ENCODE peak calls at places on chromosomes 13 and 19, in five cellular contexts. One of them, this sample, is unnamed.

GRCh38 chr19:8361921-8362793 is 1.8 kb upstream of the ANGPTL4 start:
- DNase-seq in mucosa of descending colon: peak; percentile 91
- DNase-seq in foreskin keratinocyte: peak; percentile 98
- DNase-seq in body of pancreas: peak; percentile 100
- DNase-seq in lung: peak; percentile 95
- DNase-seq in this sample: peak; percentile 97

GRCh38 chr19:1445185-1445931 is 4.6 kb upstream of the APC2 start:
- DNase-seq in mucosa of descending colon: peak; percentile 82
- DNase-seq in lung: peak; percentile 65
- DNase-seq in foreskin keratinocyte: peak; percentile 31
- DNase-seq in body of pancreas: peak; percentile 65
- DNase-seq in this sample: peak; percentile 91

GRCh38 chr13:73958657-73959397 is 175.4 kb downstream of the KLF12 start:
- DNase-seq in lung: no peak
- DNase-seq in foreskin keratinocyte: peak; percentile 92
- DNase-seq in body of pancreas: no peak
- DNase-seq in mucosa of descending colon: no peak
- DNase-seq in this sample: no peak

GRCh38 chr13:55567721-55568625 is 1572.7 kb upstream of the PRR20A start:
- DNase-seq in lung: no peak
- DNase-seq in foreskin keratinocyte: no peak
- DNase-seq in body of pancreas: no peak
- DNase-seq in mucosa of descending colon: no peak
- DNase-seq in this sample: no peak

GRCh38 chr19:42466521-42467436 is 24.0 kb upstream of the CXCL17 start:
- DNase-seq in lung: no peak
- DNase-seq in foreskin keratinocyte: no peak
- DNase-seq in body of pancreas: no peak
- DNase-seq in mucosa of descending colon: no peak
- DNase-seq in this sample: no peak

GRCh38 chr13:44303681-44304432 is 69.8 kb upstream of the SERP2 start:
- DNase-seq in foreskin keratinocyte: no peak
- DNase-seq in body of pancreas: peak; percentile 62
- DNase-seq in lung: no peak
- DNase-seq in mucosa of descending colon: no peak
- DNase-seq in this sample: no peak

GRCh38 chr13:26425439-26426358 is 131.8 kb upstream of the WASF3 start:
- DNase-seq in body of pancreas: peak; percentile 29
- DNase-seq in foreskin keratinocyte: no peak
- DNase-seq in lung: peak; percentile 44
- DNase-seq in mucosa of descending colon: no peak
- DNase-seq in this sample: no peak

GRCh38 chr19:743168-743687 is 7.7 kb upstream of the MISP start:
- DNase-seq in mucosa of descending colon: peak; percentile 86
- DNase-seq in body of pancreas: peak; percentile 35
- DNase-seq in lung: no peak
- DNase-seq in foreskin keratinocyte: no peak
- DNase-seq in this sample: no peak

GRCh38 chr13:33078268-33078667 is 62.0 kb downstream of the KL start:
- DNase-seq in foreskin keratinocyte: no peak
- DNase-seq in body of pancreas: no peak
- DNase-seq in mucosa of descending colon: no peak
- DNase-seq in lung: no peak
- DNase-seq in this sample: no peak

GRCh38 chr13:23749288-23749880 is 139.8 kb downstream of the MIPEP start:
- DNase-seq in lung: no peak
- DNase-seq in body of pancreas: no peak
- DNase-seq in mucosa of descending colon: no peak
- DNase-seq in foreskin keratinocyte: no peak
- DNase-seq in this sample: no peak

GRCh38 chr13:52707375-52707774 is 32.2 kb downstream of the CNMD start:
- DNase-seq in foreskin keratinocyte: no peak
- DNase-seq in mucosa of descending colon: no peak
- DNase-seq in body of pancreas: no peak
- DNase-seq in lung: no peak
- DNase-seq in this sample: no peak

GRCh38 chr19:3585301-3586123 is at the start of gene GIPC3:
- DNase-seq in lung: no peak
- DNase-seq in body of pancreas: no peak
- DNase-seq in foreskin keratinocyte: no peak
- DNase-seq in mucosa of descending colon: no peak
- DNase-seq in this sample: no peak

GRCh38 chr13:110045202-110045601 is 258.8 kb upstream of the IRS2 start:
- DNase-seq in mucosa of descending colon: no peak
- DNase-seq in body of pancreas: no peak
- DNase-seq in lung: no peak
- DNase-seq in foreskin keratinocyte: no peak
- DNase-seq in this sample: no peak

GRCh38 chr19:45424191-45425058 is 708 bp upstream of the ERCC1 start:
- DNase-seq in mucosa of descending colon: peak; percentile 84
- DNase-seq in body of pancreas: peak; percentile 77
- DNase-seq in foreskin keratinocyte: peak; percentile 98
- DNase-seq in lung: peak; percentile 65
- DNase-seq in this sample: peak; percentile 89

GRCh38 chr19:1455336-1456120 is 5.6 kb downstream of the APC2 start:
- DNase-seq in lung: peak; percentile 50
- DNase-seq in body of pancreas: peak; percentile 53
- DNase-seq in foreskin keratinocyte: peak; percentile 68
- DNase-seq in mucosa of descending colon: peak; percentile 87
- DNase-seq in this sample: no peak

GRCh38 chr13:93218583-93218982 is 8.0 kb upstream of the GPC6 start:
- DNase-seq in foreskin keratinocyte: no peak
- DNase-seq in mucosa of descending colon: no peak
- DNase-seq in body of pancreas: no peak
- DNase-seq in lung: no peak
- DNase-seq in this sample: no peak

GRCh38 chr19:40523322-40524047 is 53.2 kb upstream of the SHKBP1 start:
- DNase-seq in foreskin keratinocyte: peak; percentile 47
- DNase-seq in lung: peak; percentile 68
- DNase-seq in body of pancreas: peak; percentile 89
- DNase-seq in mucosa of descending colon: peak; percentile 71
- DNase-seq in this sample: no peak

GRCh38 chr13:114161028-114161556 is 18.0 kb upstream of the CFAP97D2 start:
- DNase-seq in mucosa of descending colon: peak; percentile 47
- DNase-seq in body of pancreas: no peak
- DNase-seq in foreskin keratinocyte: no peak
- DNase-seq in lung: no peak
- DNase-seq in this sample: no peak

DNA sequence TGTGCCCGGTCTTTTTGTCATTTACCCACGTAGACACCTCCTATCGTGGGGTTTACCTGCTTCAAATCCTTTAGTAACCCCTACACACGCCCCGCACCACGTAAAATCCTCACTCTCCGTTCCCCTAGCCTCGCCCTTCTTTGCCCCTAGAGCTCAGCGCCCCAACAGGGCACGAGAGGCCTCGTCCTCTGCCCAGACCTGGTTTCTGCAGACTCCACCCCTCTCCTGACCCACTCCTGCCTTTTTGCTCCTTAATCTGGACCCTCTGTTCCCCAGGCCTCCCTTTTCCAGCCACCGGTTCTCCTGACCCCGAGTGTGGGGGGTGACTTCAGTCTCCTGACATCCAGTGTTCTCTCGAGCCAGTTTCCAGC is 427 bp downstream of the ZNF528 start:
- DNase-seq in mucosa of descending colon: no peak
- DNase-seq in lung: no peak
- DNase-seq in foreskin keratinocyte: no peak
- DNase-seq in body of pancreas: no peak
- DNase-seq in this sample: no peak
- TF ChIP-seq CTCF in mucosa of descending colon: no peak
- TF ChIP-seq CTCF in lung: no peak
- TF ChIP-seq CTCF in foreskin keratinocyte: no peak
- TF ChIP-seq CTCF in body of pancreas: no peak
- TF ChIP-seq CTCF in this sample: no peak

GRCh38 chr19:48190288-48191284 is 20.1 kb downstream of the ZSWIM9 start:
- DNase-seq in body of pancreas: peak; percentile 61
- DNase-seq in lung: peak; percentile 89
- DNase-seq in mucosa of descending colon: no peak
- DNase-seq in foreskin keratinocyte: peak; percentile 91
- DNase-seq in this sample: no peak
- TF ChIP-seq CTCF in body of pancreas: no peak
- TF ChIP-seq CTCF in lung: no peak
- TF ChIP-seq CTCF in mucosa of descending colon: no peak
- TF ChIP-seq CTCF in foreskin keratinocyte: peak; percentile 84
- TF ChIP-seq CTCF in this sample: peak; percentile 17

DNA sequence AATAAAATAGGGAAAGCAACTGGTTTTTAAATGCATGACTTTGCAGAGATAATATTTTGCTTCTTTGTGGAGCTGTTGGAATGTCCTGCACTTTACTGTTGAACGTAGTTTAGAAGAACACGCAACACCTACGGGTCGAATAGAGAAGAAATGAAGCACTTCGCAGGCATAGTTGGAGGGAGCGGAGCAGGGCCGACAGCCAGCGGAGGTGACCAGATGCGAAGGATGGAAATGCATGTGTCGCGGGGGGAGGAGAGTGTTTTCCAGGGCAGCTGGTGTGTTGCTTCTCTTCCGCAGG is 846 bp downstream of the CEBPG start:
- DNase-seq in lung: no peak
- DNase-seq in foreskin keratinocyte: no peak
- DNase-seq in mucosa of descending colon: no peak
- DNase-seq in body of pancreas: peak; percentile 50
- DNase-seq in this sample: no peak
- TF ChIP-seq CTCF in lung: no peak
- TF ChIP-seq CTCF in foreskin keratinocyte: no peak
- TF ChIP-seq CTCF in mucosa of descending colon: no peak
- TF ChIP-seq CTCF in body of pancreas: no peak
- TF ChIP-seq CTCF in this sample: no peak

DNA sequence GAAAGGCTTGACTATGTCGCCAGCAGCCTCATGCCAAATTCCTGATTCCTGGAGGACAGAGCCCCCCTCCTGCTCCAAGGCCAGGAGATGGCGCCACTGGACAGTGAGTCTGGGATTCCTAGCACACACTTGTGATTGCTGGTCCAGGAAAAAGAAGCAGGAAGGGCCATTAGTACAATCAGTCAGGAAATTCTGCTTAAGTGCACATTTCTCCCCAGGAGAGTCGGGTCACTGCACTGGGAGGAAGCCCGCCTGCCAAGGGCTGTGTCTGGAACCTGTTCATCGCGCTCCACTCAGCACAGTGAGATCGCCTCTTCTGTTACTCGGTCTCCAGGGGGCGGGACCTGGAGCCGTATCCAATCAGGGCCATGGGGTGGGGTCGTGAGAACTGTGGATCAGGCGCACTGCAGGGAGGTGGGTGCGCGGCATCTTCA is 65.1 kb downstream of the ZNF823 start:
- DNase-seq in body of pancreas: peak; percentile 71
- DNase-seq in lung: peak; percentile 69
- DNase-seq in mucosa of descending colon: no peak
- DNase-seq in foreskin keratinocyte: peak; percentile 39
- DNase-seq in this sample: no peak
- TF ChIP-seq CTCF in body of pancreas: peak; percentile 66
- TF ChIP-seq CTCF in lung: peak; percentile 49
- TF ChIP-seq CTCF in mucosa of descending colon: peak; percentile 47
- TF ChIP-seq CTCF in foreskin keratinocyte: peak; percentile 62
- TF ChIP-seq CTCF in this sample: peak; percentile 68

GRCh38 chr13:48501705-48502104 is 31.2 kb downstream of the RCBTB2 start:
- DNase-seq in lung: no peak
- DNase-seq in foreskin keratinocyte: peak; percentile 11
- DNase-seq in body of pancreas: no peak
- DNase-seq in mucosa of descending colon: no peak
- DNase-seq in this sample: no peak
- TF ChIP-seq CTCF in lung: no peak
- TF ChIP-seq CTCF in foreskin keratinocyte: no peak
- TF ChIP-seq CTCF in body of pancreas: no peak
- TF ChIP-seq CTCF in mucosa of descending colon: no peak
- TF ChIP-seq CTCF in this sample: no peak

DNA sequence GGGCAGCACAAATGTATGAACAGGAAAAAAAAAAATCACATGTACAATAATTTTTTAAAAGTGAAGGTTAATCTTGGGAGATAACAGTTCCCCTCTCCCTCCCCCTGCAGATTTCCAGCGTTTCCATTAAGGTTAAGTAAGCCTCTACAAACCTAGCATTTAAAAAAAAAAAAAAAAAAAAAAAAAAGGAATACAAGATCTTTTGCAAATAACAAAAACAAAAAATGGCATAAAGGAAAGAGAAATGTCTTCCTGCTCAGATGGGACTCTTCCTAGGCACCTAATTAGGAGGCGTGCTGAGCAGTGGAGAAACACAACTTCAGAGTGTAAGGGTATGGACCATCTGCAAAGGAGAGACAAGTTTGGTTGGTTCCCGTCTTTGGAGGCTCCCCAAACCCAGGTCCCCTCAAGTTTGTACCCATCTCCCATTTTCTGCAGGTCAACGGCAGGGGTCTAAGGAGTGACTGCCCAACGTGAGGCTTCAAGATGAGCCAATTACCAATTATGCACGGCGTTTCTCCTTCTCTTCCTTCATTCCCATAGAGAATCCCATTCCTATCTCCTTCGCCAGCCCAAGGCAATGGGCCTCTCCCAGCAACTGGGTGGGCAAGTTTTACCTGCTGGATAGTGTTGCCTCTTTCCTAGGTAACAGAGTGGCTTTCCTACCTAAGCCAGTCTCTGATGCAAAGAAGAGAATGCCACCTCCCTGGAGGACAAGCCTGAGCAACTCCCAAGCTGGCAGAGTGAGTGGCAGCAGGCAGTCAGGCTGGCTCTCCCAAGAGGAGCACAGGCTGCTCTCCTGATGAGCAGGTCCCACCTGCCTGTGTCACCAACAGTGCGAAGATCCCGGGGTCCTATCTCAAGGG is 5.1 kb upstream of the ECH1 start:
- DNase-seq in lung: no peak
- DNase-seq in mucosa of descending colon: no peak
- DNase-seq in foreskin keratinocyte: peak; percentile 50
- DNase-seq in body of pancreas: no peak
- DNase-seq in this sample: no peak
- TF ChIP-seq CTCF in lung: no peak
- TF ChIP-seq CTCF in mucosa of descending colon: no peak
- TF ChIP-seq CTCF in foreskin keratinocyte: no peak
- TF ChIP-seq CTCF in body of pancreas: no peak
- TF ChIP-seq CTCF in this sample: no peak

GRCh38 chr13:28755546-28755870 is 36.7 kb upstream of the SLC46A3 start:
- DNase-seq in body of pancreas: no peak
- DNase-seq in lung: no peak
- DNase-seq in mucosa of descending colon: no peak
- DNase-seq in foreskin keratinocyte: no peak
- DNase-seq in this sample: peak; percentile 11

GRCh38 chr13:28753208-28753892 is 34.6 kb upstream of the SLC46A3 start:
- DNase-seq in lung: peak; percentile 44
- DNase-seq in body of pancreas: peak; percentile 52
- DNase-seq in mucosa of descending colon: no peak
- DNase-seq in foreskin keratinocyte: peak; percentile 85
- DNase-seq in this sample: peak; percentile 90

GRCh38 chr13:28751210-28751935 is 32.6 kb upstream of the SLC46A3 start:
- DNase-seq in body of pancreas: no peak
- DNase-seq in foreskin keratinocyte: no peak
- DNase-seq in mucosa of descending colon: no peak
- DNase-seq in lung: no peak
- DNase-seq in this sample: no peak

GRCh38 chr13:28753946-28754345 is 35.2 kb upstream of the SLC46A3 start:
- DNase-seq in mucosa of descending colon: no peak
- DNase-seq in foreskin keratinocyte: no peak
- DNase-seq in lung: no peak
- DNase-seq in body of pancreas: no peak
- DNase-seq in this sample: peak; percentile 81

GRCh38 chr13:28754698-28755545 is 36.2 kb upstream of the SLC46A3 start:
- DNase-seq in foreskin keratinocyte: no peak
- DNase-seq in body of pancreas: peak; percentile 11
- DNase-seq in mucosa of descending colon: no peak
- DNase-seq in lung: peak; percentile 42
- DNase-seq in this sample: peak; percentile 79
- TF ChIP-seq CTCF in foreskin keratinocyte: no peak
- TF ChIP-seq CTCF in body of pancreas: no peak
- TF ChIP-seq CTCF in mucosa of descending colon: no peak
- TF ChIP-seq CTCF in lung: no peak
- TF ChIP-seq CTCF in this sample: peak; percentile 14